ENCODE peak calls at places on chromosomes 7 and 10, in five cellular contexts. V is stimulated activated CD8-positive, alpha-beta memory T cell treated with anti-CD3 and anti-CD28 coated beads, Interleukin-15, amount 100 ng/mL, for 1 hour; H is AG09319; S is foreskin fibroblast; O is NCI-H2171 treated with DMSO at 0.1 percent for 48 hours. T is an unnamed sample.

GRCh38 chr10:113895018-113895417 is 40.6 kb downstream of the NHLRC2 start:
- DNase-seq in V (no peak), H (peak), S (peak), O (no peak), T (no peak)

GRCh38 chr10:71349401-71349800 is 30.3 kb downstream of the SLC29A3 start:
- DNase-seq in V (no peak), H (no peak), S (no peak), O (no peak), T (no peak)

GRCh38 chr7:155744931-155745683 is 67.2 kb downstream of the SHH start:
- DNase-seq in V (no peak), H (no peak), S (no peak), O (no peak), T (no peak)

GRCh38 chr7:139095194-139095659 is 14.3 kb downstream of the ZC3HAV1 start:
- DNase-seq in V (peak), H (no peak), S (no peak), O (no peak), T (no peak)

GRCh38 chr7:929311-929711 is 25.2 kb downstream of the ADAP1 start:
- DNase-seq in V (no peak), H (no peak), S (no peak), O (no peak), T (no peak)

GRCh38 chr7:43260980-43261878 is 148.8 kb downstream of the HECW1 start:
- DNase-seq in V (peak), H (peak), S (peak), O (peak), T (peak)

GRCh38 chr7:101725911-101726310 is 91.5 kb upstream of the CUX1 start:
- DNase-seq in V (no peak), H (no peak), S (no peak), O (peak), T (no peak)

GRCh38 chr10:96415896-96416554 is 57.2 kb upstream of the OPALIN start:
- DNase-seq in V (no peak), H (no peak), S (no peak), O (no peak), T (no peak)

GRCh38 chr10:32049113-32049512 is 7.1 kb downstream of the KIF5B start:
- DNase-seq in V (no peak), H (no peak), S (peak), O (no peak), T (no peak)

GRCh38 chr10:111221682-111222470 is 145.0 kb downstream of the ADRA2A start:
- DNase-seq in V (no peak), H (no peak), S (no peak), O (no peak), T (no peak)